ENCODE peak calls at places on chromosomes 7 and 10, in four cellular contexts. A is H1, O is GM12878, S is K562. M is an unnamed sample.

GRCh38 chr10:89245802-89246201 is 5.8 kb downstream of the LIPA start:
- DNase-seq in O (no peak), A (no peak), S (no peak), M (no peak)

GRCh38 chr10:116888380-116889055 is 39.2 kb downstream of the ENO4 start:
- DNase-seq in S (no peak), A (peak), O (no peak), M (peak)

GRCh38 chr10:110919349-110919931 is at the start of gene SHOC2:
- DNase-seq in S (peak), O (no peak), A (no peak), M (no peak)

GRCh38 chr7:158448701-158449100 is 138.9 kb downstream of the PTPRN2 start:
- DNase-seq in S (no peak), O (no peak), A (no peak), M (no peak)

GRCh38 chr10:117126034-117126433 is 12.0 kb downstream of the VAX1 start:
- DNase-seq in A (no peak), S (no peak), O (no peak), M (no peak)

GRCh38 chr10:15211464-15211979 is 43.0 kb upstream of the NMT2 start:
- DNase-seq in A (no peak), O (no peak), S (no peak), M (no peak)

GRCh38 chr10:1169981-1170866 is 114.0 kb downstream of the WDR37 start:
- DNase-seq in A (no peak), O (no peak), S (no peak), M (no peak)

GRCh38 chr10:95288273-95288672 is 2.5 kb downstream of the PDLIM1 start:
- DNase-seq in S (no peak), A (no peak), O (no peak), M (no peak)

GRCh38 chr7:37594602-37595001 is 89.0 kb upstream of the GPR141 start:
- DNase-seq in A (no peak), S (no peak), O (no peak), M (no peak)

GRCh38 chr7:473211-473734 is 46.4 kb downstream of the PDGFA start:
- DNase-seq in O (no peak), A (no peak), S (no peak), M (no peak)

GRCh38 chr10:113073549-113074189 is 123.6 kb downstream of the TCF7L2 start:
- DNase-seq in O (no peak), A (peak), S (peak), M (peak)

GRCh38 chr7:78099715-78100477 is 301.3 kb downstream of the PHTF2 start:
- DNase-seq in S (no peak), O (no peak), A (no peak), M (no peak)

DNA sequence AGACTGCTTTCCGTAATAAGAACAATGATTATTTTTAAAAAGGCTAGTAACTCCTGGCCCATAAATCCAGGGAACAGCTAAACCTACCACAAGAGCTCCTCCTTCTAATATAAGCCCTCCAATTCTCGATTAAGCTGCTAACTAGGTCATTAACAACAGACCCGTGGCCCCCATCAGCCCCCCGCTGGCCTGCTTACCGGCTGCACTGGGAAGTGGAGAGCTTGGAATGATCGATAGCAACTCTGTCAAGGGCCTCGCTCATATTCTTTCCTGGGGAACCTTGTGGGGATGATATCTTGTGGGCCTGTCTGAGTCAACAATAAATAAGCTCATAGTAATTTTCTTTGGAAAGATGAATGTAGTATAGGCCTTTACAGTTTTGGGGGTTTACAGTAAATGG is 353.5 kb downstream of the TCERG1L start:
- DNase-seq in A (no peak), S (no peak), O (no peak), M (no peak)
- TF ChIP-seq CHD2 in A (no peak), S (no peak), O (no peak), M (no peak)

GRCh38 chr10:66823301-66823700 is 102.5 kb upstream of the LRRTM3 start:
- DNase-seq in O (no peak), S (no peak), A (no peak), M (no peak)
- TF ChIP-seq HDAC6 in O (no peak), S (no peak), A (no peak), M (no peak)

GRCh38 chr10:43407576-43408330 is 1.2 kb downstream of the HNRNPF start:
- DNase-seq in S (peak), A (no peak), O (no peak), M (peak)

GRCh38 chr10:43410345-43410744 is 1.4 kb upstream of the HNRNPF start:
- DNase-seq in O (no peak), A (no peak), S (no peak), M (no peak)

GRCh38 chr10:43408710-43409384 is at the start of gene HNRNPF:
- DNase-seq in S (peak), A (peak), O (peak), M (peak)

GRCh38 chr10:43408331-43408709 is 666 bp downstream of the HNRNPF start:
- DNase-seq in A (no peak), S (no peak), O (no peak), M (no peak)

GRCh38 chr10:43409385-43410109 is 561 bp upstream of the HNRNPF start:
- DNase-seq in A (no peak), S (no peak), O (no peak), M (no peak)
- TF ChIP-seq CHD2 in A (no peak), S (no peak), O (no peak), M (no peak)

DNA sequence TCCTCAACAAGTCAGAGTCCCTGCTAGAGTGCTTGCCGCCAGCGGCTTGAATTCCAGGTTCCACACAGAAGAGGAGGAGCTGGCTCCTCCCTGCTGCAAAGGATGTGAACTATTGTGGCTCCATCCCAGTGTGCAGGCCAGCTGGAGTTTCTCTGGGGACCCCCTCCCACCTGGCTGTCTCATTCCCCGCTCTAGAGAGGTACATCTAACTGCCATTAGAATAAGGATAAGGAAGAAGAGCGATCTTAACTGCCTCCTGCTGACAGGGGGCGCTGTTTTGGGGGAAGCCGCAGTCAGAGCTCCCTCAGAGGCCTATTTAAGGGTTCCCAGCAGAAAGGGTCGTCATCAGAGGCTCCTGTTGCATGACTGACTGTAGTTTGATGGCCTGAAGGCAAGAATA is 40.8 kb upstream of the HECW1 start:
- DNase-seq in A (peak), O (no peak), S (peak), M (no peak)
- TF ChIP-seq HDAC6 in A (no peak), O (no peak), S (no peak), M (no peak)

GRCh38 chr10:67612577-67613537 is 83.1 kb downstream of the CTNNA3 start:
- DNase-seq in O (peak), A (no peak), S (no peak), M (no peak)
- TF ChIP-seq CHD2 in O (no peak), A (no peak), S (no peak), M (no peak)

DNA sequence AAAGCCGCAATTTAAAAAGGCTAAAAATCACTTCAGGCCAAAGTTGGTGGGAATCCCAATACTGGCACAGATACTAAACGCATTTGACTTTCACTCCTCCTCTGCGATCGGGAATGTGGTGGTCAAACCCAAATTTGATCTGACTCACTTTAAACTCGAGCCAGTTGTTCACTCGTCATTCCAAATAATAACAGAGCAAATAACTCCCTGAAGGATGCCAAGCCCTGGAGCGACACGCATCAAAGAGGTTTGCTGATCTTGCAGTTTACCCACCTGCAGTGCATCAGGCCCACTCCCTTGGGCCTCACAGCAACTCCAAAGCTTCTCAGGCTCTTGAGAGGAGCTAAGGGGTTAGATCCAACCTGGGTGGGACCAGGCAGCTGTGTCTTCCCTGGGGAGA is 12.2 kb downstream of the PTN start:
- DNase-seq in O (no peak), S (no peak), A (no peak), M (no peak)
- TF ChIP-seq HDAC6 in O (no peak), S (no peak), A (no peak), M (no peak)

GRCh38 chr10:98331888-98332287 is 63.9 kb upstream of the LOXL4 start:
- DNase-seq in S (peak), O (no peak), A (peak), M (peak)
- TF ChIP-seq CHD2 in S (no peak), O (no peak), A (no peak), M (no peak)